ENCODE peak calls at places on chromosomes 16 and 17, in six cellular contexts. W is ascending aorta, J is amniotic epithelial cell, Y is upper lobe of right lung, O is midbrain, C is amniotic stem cell. S is an unnamed sample.

GRCh38 chr16:17556276-17557052 is 85.7 kb upstream of the XYLT1 start:
- DNase-seq in W (no peak), J (peak; percentile 2), Y (no peak), O (no peak), C (no peak), S (no peak)

GRCh38 chr17:65231662-65232335 is 94.6 kb downstream of the RGS9 start:
- DNase-seq in W (peak; percentile 70), J (peak; percentile 92), Y (peak; percentile 68), O (peak; percentile 38), C (peak; percentile 80), S (peak; percentile 43)

GRCh38 chr16:86395477-86395876 is 114.8 kb upstream of the FOXF1 start:
- DNase-seq in W (no peak), J (no peak), Y (no peak), O (no peak), C (no peak), S (no peak)

GRCh38 chr17:81794074-81794476 is 9.9 kb upstream of the GCGR start:
- DNase-seq in W (no peak), J (no peak), Y (no peak), O (no peak), C (no peak), S (no peak)

GRCh38 chr17:82568997-82569393 is 49.5 kb downstream of the FOXK2 start:
- DNase-seq in W (no peak), J (no peak), Y (no peak), O (no peak), C (no peak), S (no peak)

GRCh38 chr16:81405702-81406113 is 38.9 kb upstream of the CMIP start:
- DNase-seq in W (no peak), J (peak; percentile 91), Y (no peak), O (no peak), C (peak; percentile 41), S (peak; percentile 21)

GRCh38 chr17:8237175-8237574 is 10.7 kb downstream of the CTC1 start:
- DNase-seq in W (no peak), J (no peak), Y (no peak), O (no peak), C (no peak), S (no peak)

GRCh38 chr17:48071654-48072053 is 23.5 kb downstream of the NFE2L1 start:
- DNase-seq in W (no peak), J (peak; percentile 82), Y (no peak), O (no peak), C (no peak), S (no peak)

S was measured in G401.